ENCODE peak calls at places on chromosome 5, in nine cellular contexts. One of them, this sample, is unnamed.
A peak's percentile ranks its signal among the peaks of the same experiment; 100 is the strongest.

GRCh38 chr5:111668713-111669112 is 88.3 kb downstream of the NREP start:
- DNase-seq in substantia nigra: no peak
- DNase-seq in H54: no peak
- DNase-seq in NB4: no peak
- DNase-seq in EL: peak; percentile 78
- DNase-seq in caudate nucleus: no peak
- DNase-seq in T-helper 17 cell: no peak
- DNase-seq in GM10248: no peak
- DNase-seq in RPMI7951: peak; percentile 61
- DNase-seq in this sample: no peak

GRCh38 chr5:1730487-1730847 is 69.2 kb downstream of the MRPL36 start:
- DNase-seq in substantia nigra: no peak
- DNase-seq in H54: no peak
- DNase-seq in NB4: no peak
- DNase-seq in EL: no peak
- DNase-seq in caudate nucleus: no peak
- DNase-seq in T-helper 17 cell: no peak
- DNase-seq in GM10248: no peak
- DNase-seq in RPMI7951: no peak
- DNase-seq in this sample: no peak

GRCh38 chr5:176611435-176611834 is 1.5 kb upstream of the GPRIN1 start:
- DNase-seq in substantia nigra: peak; percentile 32
- DNase-seq in H54: peak; percentile 76
- DNase-seq in NB4: peak; percentile 81
- DNase-seq in EL: peak; percentile 78
- DNase-seq in caudate nucleus: peak; percentile 27
- DNase-seq in T-helper 17 cell: peak; percentile 25
- DNase-seq in GM10248: no peak
- DNase-seq in RPMI7951: peak; percentile 81
- DNase-seq in this sample: peak; percentile 66

GRCh38 chr5:170597109-170597741 is 93.4 kb downstream of the KCNIP1 start:
- DNase-seq in substantia nigra: no peak
- DNase-seq in H54: peak; percentile 68
- DNase-seq in NB4: peak; percentile 34
- DNase-seq in EL: peak; percentile 90
- DNase-seq in caudate nucleus: peak; percentile 46
- DNase-seq in T-helper 17 cell: no peak
- DNase-seq in GM10248: no peak
- DNase-seq in RPMI7951: peak; percentile 98
- DNase-seq in this sample: peak; percentile 73

GRCh38 chr5:4083591-4084337 is 488.1 kb downstream of the IRX1 start:
- DNase-seq in substantia nigra: no peak
- DNase-seq in H54: no peak
- DNase-seq in NB4: no peak
- DNase-seq in EL: no peak
- DNase-seq in caudate nucleus: no peak
- DNase-seq in T-helper 17 cell: no peak
- DNase-seq in GM10248: no peak
- DNase-seq in RPMI7951: no peak
- DNase-seq in this sample: no peak

GRCh38 chr5:157971466-157972324 is 112.8 kb upstream of the CLINT1 start:
- DNase-seq in substantia nigra: no peak
- DNase-seq in H54: no peak
- DNase-seq in NB4: no peak
- DNase-seq in EL: no peak
- DNase-seq in caudate nucleus: no peak
- DNase-seq in T-helper 17 cell: no peak
- DNase-seq in GM10248: no peak
- DNase-seq in RPMI7951: no peak
- DNase-seq in this sample: no peak

GRCh38 chr5:80238778-80239679 is 16.8 kb downstream of the SERINC5 start:
- DNase-seq in substantia nigra: peak; percentile 75
- DNase-seq in H54: no peak
- DNase-seq in NB4: no peak
- DNase-seq in EL: peak; percentile 49
- DNase-seq in caudate nucleus: peak; percentile 75
- DNase-seq in T-helper 17 cell: no peak
- DNase-seq in GM10248: peak; percentile 2
- DNase-seq in RPMI7951: peak; percentile 87
- DNase-seq in this sample: no peak

GRCh38 chr5:176631383-176631970 is 1.0 kb downstream of the EIF4E1B start:
- DNase-seq in substantia nigra: no peak
- DNase-seq in H54: no peak
- DNase-seq in NB4: no peak
- DNase-seq in EL: no peak
- DNase-seq in caudate nucleus: no peak
- DNase-seq in T-helper 17 cell: no peak
- DNase-seq in GM10248: no peak
- DNase-seq in RPMI7951: no peak
- DNase-seq in this sample: no peak

GRCh38 chr5:127867006-127867788 is 164.0 kb downstream of the CCDC192 start:
- DNase-seq in substantia nigra: no peak
- DNase-seq in H54: no peak
- DNase-seq in NB4: peak; percentile 73
- DNase-seq in EL: no peak
- DNase-seq in caudate nucleus: no peak
- DNase-seq in T-helper 17 cell: no peak
- DNase-seq in GM10248: no peak
- DNase-seq in RPMI7951: no peak
- DNase-seq in this sample: no peak

GRCh38 chr5:31531543-31531887 is 378 bp downstream of the DROSHA start:
- DNase-seq in substantia nigra: no peak
- DNase-seq in H54: peak; percentile 18
- DNase-seq in NB4: peak; percentile 51
- DNase-seq in EL: peak; percentile 12
- DNase-seq in caudate nucleus: peak; percentile 43
- DNase-seq in T-helper 17 cell: no peak
- DNase-seq in GM10248: peak; percentile 44
- DNase-seq in RPMI7951: no peak
- DNase-seq in this sample: no peak

GRCh38 chr5:177071671-177072385 is 14.9 kb upstream of the FGFR4 start:
- DNase-seq in substantia nigra: no peak
- DNase-seq in H54: no peak
- DNase-seq in NB4: peak; percentile 80
- DNase-seq in EL: peak; percentile 86
- DNase-seq in caudate nucleus: peak; percentile 50
- DNase-seq in T-helper 17 cell: no peak
- DNase-seq in GM10248: peak; percentile 75
- DNase-seq in RPMI7951: peak; percentile 71
- DNase-seq in this sample: peak; percentile 69

GRCh38 chr5:170219615-170220014 is 13.2 kb upstream of the C5orf58 start:
- DNase-seq in substantia nigra: no peak
- DNase-seq in H54: peak; percentile 44
- DNase-seq in NB4: peak; percentile 75
- DNase-seq in EL: peak; percentile 86
- DNase-seq in caudate nucleus: no peak
- DNase-seq in T-helper 17 cell: no peak
- DNase-seq in GM10248: no peak
- DNase-seq in RPMI7951: peak; percentile 76
- DNase-seq in this sample: peak; percentile 69

GRCh38 chr5:30850871-30851270 is 342.6 kb upstream of the CDH6 start:
- DNase-seq in substantia nigra: no peak
- DNase-seq in H54: no peak
- DNase-seq in NB4: no peak
- DNase-seq in EL: no peak
- DNase-seq in caudate nucleus: no peak
- DNase-seq in T-helper 17 cell: no peak
- DNase-seq in GM10248: no peak
- DNase-seq in RPMI7951: no peak
- DNase-seq in this sample: no peak

GRCh38 chr5:143488372-143488771 is 84.9 kb upstream of the NR3C1 start:
- DNase-seq in substantia nigra: no peak
- DNase-seq in H54: no peak
- DNase-seq in NB4: no peak
- DNase-seq in EL: no peak
- DNase-seq in caudate nucleus: no peak
- DNase-seq in T-helper 17 cell: no peak
- DNase-seq in GM10248: no peak
- DNase-seq in RPMI7951: no peak
- DNase-seq in this sample: no peak

GRCh38 chr5:171965740-171966139 is 40.7 kb downstream of the FBXW11 start:
- DNase-seq in substantia nigra: no peak
- DNase-seq in H54: no peak
- DNase-seq in NB4: peak; percentile 75
- DNase-seq in EL: no peak
- DNase-seq in caudate nucleus: no peak
- DNase-seq in T-helper 17 cell: no peak
- DNase-seq in GM10248: no peak
- DNase-seq in RPMI7951: no peak
- DNase-seq in this sample: no peak

GRCh38 chr5:176364765-176365662 is at the start of gene ARL10:
- DNase-seq in substantia nigra: peak; percentile 30
- DNase-seq in H54: no peak
- DNase-seq in NB4: no peak
- DNase-seq in EL: no peak
- DNase-seq in caudate nucleus: peak; percentile 71
- DNase-seq in T-helper 17 cell: peak; percentile 50
- DNase-seq in GM10248: peak; percentile 81
- DNase-seq in RPMI7951: no peak
- DNase-seq in this sample: no peak

GRCh38 chr5:10288600-10289213 is 19.0 kb downstream of the CMBL start:
- DNase-seq in substantia nigra: no peak
- DNase-seq in H54: no peak
- DNase-seq in NB4: no peak
- DNase-seq in EL: no peak
- DNase-seq in caudate nucleus: no peak
- DNase-seq in T-helper 17 cell: no peak
- DNase-seq in GM10248: peak; percentile 45
- DNase-seq in RPMI7951: no peak
- DNase-seq in this sample: no peak

GRCh38 chr5:165137701-165138100 is 1632.3 kb downstream of the MAT2B start:
- DNase-seq in substantia nigra: no peak
- DNase-seq in H54: no peak
- DNase-seq in NB4: no peak
- DNase-seq in EL: no peak
- DNase-seq in caudate nucleus: no peak
- DNase-seq in T-helper 17 cell: no peak
- DNase-seq in GM10248: no peak
- DNase-seq in RPMI7951: no peak
- DNase-seq in this sample: no peak

GRCh38 chr5:134507495-134507894 is 18.0 kb upstream of the JADE2 start:
- DNase-seq in substantia nigra: no peak
- DNase-seq in H54: no peak
- DNase-seq in NB4: no peak
- DNase-seq in EL: no peak
- DNase-seq in caudate nucleus: no peak
- DNase-seq in T-helper 17 cell: no peak
- DNase-seq in GM10248: no peak
- DNase-seq in RPMI7951: no peak
- DNase-seq in this sample: no peak

GRCh38 chr5:176732736-176733585 is 77.4 kb upstream of the UNC5A start:
- DNase-seq in substantia nigra: no peak
- DNase-seq in H54: no peak
- DNase-seq in NB4: no peak
- DNase-seq in EL: no peak
- DNase-seq in caudate nucleus: no peak
- DNase-seq in T-helper 17 cell: no peak
- DNase-seq in GM10248: no peak
- DNase-seq in RPMI7951: no peak
- DNase-seq in this sample: no peak

GRCh38 chr5:166561759-166562158 is 1729.7 kb upstream of the WWC1 start:
- DNase-seq in substantia nigra: no peak
- DNase-seq in H54: no peak
- DNase-seq in NB4: no peak
- DNase-seq in EL: no peak
- DNase-seq in caudate nucleus: no peak
- DNase-seq in T-helper 17 cell: no peak
- DNase-seq in GM10248: no peak
- DNase-seq in RPMI7951: no peak
- DNase-seq in this sample: no peak

GRCh38 chr5:121156565-121156964 is 692.5 kb downstream of the PRR16 start:
- DNase-seq in substantia nigra: no peak
- DNase-seq in H54: no peak
- DNase-seq in NB4: no peak
- DNase-seq in EL: no peak
- DNase-seq in caudate nucleus: no peak
- DNase-seq in T-helper 17 cell: no peak
- DNase-seq in GM10248: no peak
- DNase-seq in RPMI7951: no peak
- DNase-seq in this sample: no peak

GRCh38 chr5:87825583-87825982 is 412.9 kb upstream of the CCNH start:
- DNase-seq in substantia nigra: no peak
- DNase-seq in H54: no peak
- DNase-seq in NB4: no peak
- DNase-seq in EL: peak; percentile 2
- DNase-seq in caudate nucleus: no peak
- DNase-seq in T-helper 17 cell: no peak
- DNase-seq in GM10248: no peak
- DNase-seq in RPMI7951: peak; percentile 51
- DNase-seq in this sample: no peak

GRCh38 chr5:134224905-134225779 is 731 bp downstream of the PPP2CA start:
- DNase-seq in substantia nigra: peak; percentile 43
- DNase-seq in H54: peak; percentile 38
- DNase-seq in NB4: peak; percentile 79
- DNase-seq in EL: peak; percentile 73
- DNase-seq in caudate nucleus: peak; percentile 61
- DNase-seq in T-helper 17 cell: peak; percentile 60
- DNase-seq in GM10248: peak; percentile 63
- DNase-seq in RPMI7951: peak; percentile 48
- DNase-seq in this sample: no peak

GRCh38 chr5:77885501-77885900 is 109.4 kb upstream of the TBCA start:
- DNase-seq in substantia nigra: no peak
- DNase-seq in H54: no peak
- DNase-seq in NB4: no peak
- DNase-seq in EL: no peak
- DNase-seq in caudate nucleus: no peak
- DNase-seq in T-helper 17 cell: no peak
- DNase-seq in GM10248: no peak
- DNase-seq in RPMI7951: no peak
- DNase-seq in this sample: no peak

GRCh38 chr5:173178369-173178910 is 34.1 kb downstream of the BNIP1 start:
- DNase-seq in substantia nigra: no peak
- DNase-seq in H54: no peak
- DNase-seq in NB4: no peak
- DNase-seq in EL: no peak
- DNase-seq in caudate nucleus: no peak
- DNase-seq in T-helper 17 cell: no peak
- DNase-seq in GM10248: no peak
- DNase-seq in RPMI7951: no peak
- DNase-seq in this sample: no peak

GRCh38 chr5:66346869-66347268 is 202.8 kb downstream of the SREK1 start:
- DNase-seq in substantia nigra: no peak
- DNase-seq in H54: no peak
- DNase-seq in NB4: no peak
- DNase-seq in EL: no peak
- DNase-seq in caudate nucleus: no peak
- DNase-seq in T-helper 17 cell: no peak
- DNase-seq in GM10248: no peak
- DNase-seq in RPMI7951: no peak
- DNase-seq in this sample: no peak

GRCh38 chr5:150358261-150359095 is 981 bp downstream of the TCOF1 start:
- DNase-seq in substantia nigra: no peak
- DNase-seq in H54: no peak
- DNase-seq in NB4: no peak
- DNase-seq in EL: peak; percentile 28
- DNase-seq in caudate nucleus: no peak
- DNase-seq in T-helper 17 cell: no peak
- DNase-seq in GM10248: no peak
- DNase-seq in RPMI7951: peak; percentile 31
- DNase-seq in this sample: no peak

GRCh38 chr5:172149073-172149472 is 39.0 kb downstream of the STK10 start:
- DNase-seq in substantia nigra: no peak
- DNase-seq in H54: peak; percentile 63
- DNase-seq in NB4: no peak
- DNase-seq in EL: peak; percentile 87
- DNase-seq in caudate nucleus: no peak
- DNase-seq in T-helper 17 cell: no peak
- DNase-seq in GM10248: no peak
- DNase-seq in RPMI7951: no peak
- DNase-seq in this sample: no peak

This sample was measured in GM04504.